ENCODE peak calls at places on chromosomes 7 and 10, in nine cellular contexts. A is frontal cortex; P is CD8-positive, alpha-beta memory T cell; Q is activated T-helper 1 cell treated with Interleukin-2 at 50 U/mL for 16 hours; R is stimulated activated CD8-positive, alpha-beta memory T cell treated with anti-CD3 and anti-CD28 coated beads, Interleukin-2, amount 100 ng/mL, for 48 hours; G is ureter; M is stimulated activated CD4-positive, alpha-beta T cell treated with anti-CD3 and anti-CD28 coated beads, Interleukin-4, amount 100 ng/mL, for 1 hour; J is uterus; N is AG04449. O is an unnamed sample.

GRCh38 chr10:52064084-52064845 is 249.8 kb upstream of the DKK1 start:
- DNase-seq in A (no peak), M (no peak), J (no peak), G (no peak), R (no peak), P (no peak), N (no peak), Q (no peak), O (no peak)

GRCh38 chr10:31262672-31263071 is 56.3 kb upstream of the ZEB1 start:
- DNase-seq in R (no peak), N (peak), G (peak), J (no peak), M (no peak), P (no peak), A (no peak), Q (no peak), O (no peak)

GRCh38 chr10:128314691-128315090 is 188.5 kb upstream of the MKI67 start:
- DNase-seq in J (no peak), R (no peak), M (no peak), N (no peak), A (no peak), G (no peak), Q (no peak), P (no peak), O (no peak)

GRCh38 chr7:22911889-22912288 is 89.2 kb upstream of the TOMM7 start:
- DNase-seq in R (no peak), Q (no peak), P (no peak), N (no peak), J (no peak), G (no peak), M (no peak), A (no peak), O (no peak)

GRCh38 chr7:30717181-30717580 is 34.8 kb upstream of the INMT start:
- DNase-seq in R (no peak), J (no peak), M (no peak), P (no peak), A (no peak), G (no peak), Q (no peak), N (no peak), O (no peak)

GRCh38 chr10:33240931-33241330 is 93.5 kb downstream of the NRP1 start:
- DNase-seq in M (no peak), N (peak), G (no peak), Q (no peak), A (no peak), J (no peak), R (no peak), P (no peak), O (no peak)

GRCh38 chr7:123633553-123633952 is 22.1 kb upstream of the LMOD2 start:
- DNase-seq in P (no peak), N (no peak), Q (no peak), M (no peak), A (no peak), G (no peak), R (no peak), J (no peak), O (no peak)

GRCh38 chr7:113283861-113284260 is 165.5 kb upstream of the SMIM30 start:
- DNase-seq in P (no peak), N (no peak), M (no peak), G (no peak), A (no peak), Q (no peak), J (no peak), R (no peak), O (no peak)

GRCh38 chr7:116628971-116629586 is 42.9 kb upstream of the MET start:
- DNase-seq in P (no peak), Q (no peak), J (no peak), G (no peak), N (no peak), R (no peak), A (no peak), M (no peak), O (no peak)

GRCh38 chr10:99908512-99908911 is 101.2 kb downstream of the DNMBP start:
- DNase-seq in A (no peak), R (no peak), P (no peak), M (no peak), Q (no peak), J (no peak), G (no peak), N (no peak), O (no peak)

GRCh38 chr10:110413049-110413783 is 84.5 kb upstream of the DUSP5 start:
- DNase-seq in A (no peak), Q (no peak), R (no peak), P (no peak), N (no peak), J (no peak), M (no peak), G (no peak), O (no peak)

GRCh38 chr10:125350519-125350918 is 190.2 kb upstream of the CTBP2 start:
- DNase-seq in J (no peak), M (no peak), A (no peak), Q (no peak), P (no peak), G (no peak), N (no peak), R (no peak), O (no peak)

GRCh38 chr10:117137031-117137910 is 799 bp downstream of the VAX1 start:
- DNase-seq in M (no peak), P (no peak), R (no peak), A (peak), N (no peak), J (no peak), Q (no peak), G (no peak), O (no peak)

GRCh38 chr10:14384915-14385314 is 54.2 kb upstream of the FRMD4A start:
- DNase-seq in N (no peak), G (no peak), M (no peak), P (no peak), Q (no peak), A (no peak), J (no peak), R (no peak), O (no peak)